ENCODE peak calls at places on chromosomes 11 and 22, in eight cellular contexts. Q, O, D, Z, V, J, A and H are unnamed samples. For H3K4me1, the result is how much of the 10 kb centered on the place peaks cover.

GRCh38 chr22:35883028-35883620 is 145.5 kb downstream of the RBFOX2 start:
- DNase-seq in Q (peak), O (peak), D (no peak), Z (no peak), V (no peak), J (no peak), A (no peak), H (peak)

GRCh38 chr11:64088159-64089026 is 52.7 kb downstream of the FLRT1 start:
- DNase-seq in Q (no peak), O (no peak), D (no peak), Z (no peak), V (no peak), J (no peak), A (no peak), H (no peak)

GRCh38 chr22:47613606-47614350 is 851.3 kb downstream of the TBC1D22A start:
- DNase-seq in Q (no peak), O (no peak), D (no peak), Z (no peak), V (no peak), J (no peak), A (no peak), H (no peak)

GRCh38 chr11:125871391-125872137 is 15.9 kb upstream of the HYLS1 start:
- DNase-seq in Q (peak), O (peak), D (no peak), Z (no peak), V (no peak), J (no peak), A (no peak), H (peak)

GRCh38 chr11:2180347-2180746 is 8.7 kb upstream of the TH start:
- DNase-seq in Q (no peak), O (no peak), D (no peak), Z (no peak), V (no peak), J (no peak), A (no peak), H (no peak)

GRCh38 chr11:123373754-123374621 is 56.1 kb upstream of the GRAMD1B start:
- DNase-seq in Q (no peak), O (no peak), D (no peak), Z (no peak), V (no peak), J (no peak), A (no peak), H (no peak)

GRCh38 chr11:3614742-3615171 is 27.0 kb downstream of the ART5 start:
- DNase-seq in Q (no peak), O (no peak), D (no peak), Z (no peak), V (peak), J (peak), A (no peak), H (peak)

GRCh38 chr11:125263268-125263790 is 98.8 kb downstream of the PKNOX2 start:
- DNase-seq in Q (peak), O (peak), D (peak), Z (peak), V (no peak), J (peak), A (peak), H (peak)

GRCh38 chr22:31272522-31273446 is 19.5 kb downstream of the PIK3IP1 start:
- DNase-seq in Q (peak), O (peak), D (no peak), Z (no peak), V (peak), J (peak), A (peak), H (peak)

GRCh38 chr11:96306600-96306932 is 36.4 kb downstream of the MAML2 start:
- DNase-seq in Q (no peak), O (no peak), D (no peak), Z (no peak), V (no peak), J (no peak), A (no peak), H (no peak)

GRCh38 chr22:26169312-26170111 is at the start of gene SEZ6L:
- DNase-seq in Q (no peak), O (no peak), D (peak), Z (peak), V (no peak), J (no peak), A (no peak), H (no peak)

GRCh38 chr11:76282786-76283185 is 76.5 kb upstream of the WNT11 start:
- DNase-seq in Q (no peak), O (no peak), D (no peak), Z (no peak), V (no peak), J (no peak), A (no peak), H (no peak)

DNA sequence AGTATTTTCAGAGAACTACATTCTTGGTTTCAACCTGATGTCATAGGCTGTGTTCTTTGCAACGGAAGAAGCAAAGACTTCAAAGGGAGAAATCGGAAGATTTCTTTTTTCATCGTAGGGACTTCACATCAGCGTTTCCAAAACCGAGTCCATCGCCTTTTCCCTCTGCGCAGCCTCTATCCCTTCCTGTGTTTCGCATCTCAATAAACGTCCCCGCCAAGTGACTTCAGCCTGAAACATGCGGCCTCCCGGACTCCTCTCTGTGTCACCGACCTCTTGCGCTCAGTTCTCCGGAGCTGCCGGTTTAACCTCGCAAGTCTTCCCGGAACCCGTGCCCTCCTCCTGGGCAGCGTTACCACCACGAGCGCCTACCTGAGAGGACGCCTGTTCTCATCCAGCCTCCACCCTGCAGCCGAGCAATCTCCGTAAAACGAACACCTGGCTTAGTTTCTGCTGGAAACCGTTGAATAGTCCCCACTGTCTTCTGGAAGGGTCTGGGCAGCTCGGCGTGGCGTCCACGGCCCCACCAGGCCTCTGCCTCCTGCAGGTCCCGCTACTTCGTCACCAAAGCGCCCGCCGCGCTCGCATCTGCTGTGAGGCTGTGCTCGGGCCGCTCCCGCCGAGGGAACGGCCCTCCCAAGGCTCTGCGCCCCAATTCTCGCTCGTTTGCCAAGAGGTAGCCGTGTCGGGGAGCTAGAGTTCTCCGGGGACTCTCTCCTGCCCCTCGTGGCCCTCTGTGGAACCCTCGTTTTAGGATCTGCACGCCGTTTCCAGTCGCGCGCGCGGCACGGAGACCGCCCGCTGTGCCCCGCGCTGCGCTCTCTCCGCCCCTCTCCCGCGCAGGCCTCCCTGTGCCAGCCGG is at the start of gene GLB1L3:
- DNase-seq in Q (peak), O (no peak), D (no peak), Z (no peak), V (peak), J (peak), A (no peak), H (no peak)
- H3K4me3 ChIP-seq in Q (peak), O (no peak), D (peak), Z (peak), V (peak), J (no peak), A (no peak), H (no peak)

DNA sequence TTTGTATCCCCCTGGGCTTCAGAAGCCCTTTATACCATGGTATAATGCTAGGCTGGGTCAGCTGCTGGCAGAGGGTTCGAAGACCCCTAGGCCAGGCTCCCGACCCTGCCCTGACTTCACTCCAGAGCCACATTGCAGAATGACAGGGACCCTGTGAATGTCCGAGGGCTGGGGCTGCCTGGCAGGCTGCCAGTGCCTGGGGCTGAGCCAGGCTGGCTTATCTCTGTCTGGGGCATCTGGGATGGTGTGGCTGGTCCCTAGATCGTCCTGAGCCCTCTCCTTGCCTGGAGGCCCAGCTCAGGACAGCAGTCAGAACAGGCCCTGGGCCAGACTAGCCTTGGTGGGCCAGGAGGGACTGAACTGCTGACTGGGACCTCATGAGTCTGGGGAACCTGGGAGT is 3.7 kb downstream of the ZDHHC8 start:
- DNase-seq in Q (no peak), O (no peak), D (no peak), Z (no peak), V (no peak), J (no peak), A (no peak), H (no peak)
- H3K4me1 ChIP-seq in Q (under half), O (under half), D (half or more), Z (under half), V (under half), J (under half), A (under half), H (under half)

GRCh38 chr11:35617316-35617686 is 959 bp upstream of the FJX1 start:
- DNase-seq in Q (no peak), O (no peak), D (no peak), Z (no peak), V (no peak), J (no peak), A (no peak), H (no peak)

GRCh38 chr11:35615911-35616900 is 2.1 kb upstream of the FJX1 start:
- DNase-seq in Q (peak), O (no peak), D (no peak), Z (no peak), V (peak), J (no peak), A (peak), H (no peak)

GRCh38 chr11:35618497-35619029 is 303 bp downstream of the FJX1 start:
- DNase-seq in Q (no peak), O (peak), D (peak), Z (no peak), V (no peak), J (peak), A (no peak), H (no peak)

GRCh38 chr11:35619030-35619753 is 932 bp downstream of the FJX1 start:
- DNase-seq in Q (peak), O (peak), D (peak), Z (peak), V (no peak), J (peak), A (no peak), H (peak)

GRCh38 chr11:35617687-35618496 is at the start of gene FJX1:
- DNase-seq in Q (peak), O (peak), D (peak), Z (peak), V (no peak), J (peak), A (peak), H (peak)
- H3K27ac ChIP-seq in Q (peak), O (peak), D (peak), Z (peak), V (no peak), J (peak), A (peak), H (peak)

DNA sequence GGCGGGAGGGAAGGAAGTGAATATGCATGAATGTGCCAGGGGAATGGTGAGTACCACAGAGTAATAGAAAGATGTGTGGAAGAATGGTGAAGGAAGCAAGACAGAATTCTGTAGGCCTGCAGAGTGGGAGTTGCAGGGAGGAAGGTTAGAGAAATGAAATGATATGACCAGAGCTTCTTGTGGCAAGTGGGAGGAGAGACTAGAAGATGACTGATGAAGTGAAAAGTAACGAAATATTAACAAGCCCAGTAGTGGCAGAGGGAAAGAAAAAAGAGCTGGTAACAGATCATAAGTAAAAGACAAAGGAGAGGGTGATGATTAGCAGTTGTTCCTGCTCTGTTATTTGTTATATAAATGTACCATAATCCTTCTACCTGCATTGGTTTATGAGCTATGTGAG is 1.0 kb upstream of the ALKBH8 start:
- DNase-seq in Q (no peak), O (no peak), D (no peak), Z (no peak), V (no peak), J (no peak), A (no peak), H (no peak)
- H3K4me3 ChIP-seq in Q (no peak), O (no peak), D (no peak), Z (no peak), V (no peak), J (no peak), A (no peak), H (no peak)

GRCh38 chr11:115629456-115630015 is 125.3 kb upstream of the CADM1 start:
- DNase-seq in Q (no peak), O (no peak), D (no peak), Z (no peak), V (no peak), J (no peak), A (no peak), H (no peak)
- H3K4me1 ChIP-seq in Q (under half), O (under half), D (under half), Z (under half), V (under half), J (under half), A (under half), H (under half)

GRCh38 chr22:29477919-29478318 is 2.1 kb upstream of the NEFH start:
- DNase-seq in Q (peak), O (no peak), D (no peak), Z (no peak), V (no peak), J (no peak), A (no peak), H (no peak)
- H3K27ac ChIP-seq in Q (no peak), O (no peak), D (no peak), Z (no peak), V (no peak), J (no peak), A (no peak), H (no peak)

GRCh38 chr22:29726104-29726503 is 6.3 kb downstream of the CABP7 start:
- DNase-seq in Q (no peak), O (no peak), D (no peak), Z (no peak), V (no peak), J (no peak), A (no peak), H (no peak)

GRCh38 chr22:29729161-29729560 is 9.4 kb downstream of the CABP7 start:
- DNase-seq in Q (no peak), O (no peak), D (no peak), Z (no peak), V (no peak), J (no peak), A (no peak), H (no peak)

GRCh38 chr22:29724843-29725242 is 5.0 kb downstream of the CABP7 start:
- DNase-seq in Q (no peak), O (no peak), D (no peak), Z (no peak), V (no peak), J (no peak), A (no peak), H (no peak)

GRCh38 chr22:29727248-29727551 is 7.4 kb downstream of the CABP7 start:
- DNase-seq in Q (peak), O (no peak), D (peak), Z (peak), V (no peak), J (peak), A (peak), H (peak)

DNA sequence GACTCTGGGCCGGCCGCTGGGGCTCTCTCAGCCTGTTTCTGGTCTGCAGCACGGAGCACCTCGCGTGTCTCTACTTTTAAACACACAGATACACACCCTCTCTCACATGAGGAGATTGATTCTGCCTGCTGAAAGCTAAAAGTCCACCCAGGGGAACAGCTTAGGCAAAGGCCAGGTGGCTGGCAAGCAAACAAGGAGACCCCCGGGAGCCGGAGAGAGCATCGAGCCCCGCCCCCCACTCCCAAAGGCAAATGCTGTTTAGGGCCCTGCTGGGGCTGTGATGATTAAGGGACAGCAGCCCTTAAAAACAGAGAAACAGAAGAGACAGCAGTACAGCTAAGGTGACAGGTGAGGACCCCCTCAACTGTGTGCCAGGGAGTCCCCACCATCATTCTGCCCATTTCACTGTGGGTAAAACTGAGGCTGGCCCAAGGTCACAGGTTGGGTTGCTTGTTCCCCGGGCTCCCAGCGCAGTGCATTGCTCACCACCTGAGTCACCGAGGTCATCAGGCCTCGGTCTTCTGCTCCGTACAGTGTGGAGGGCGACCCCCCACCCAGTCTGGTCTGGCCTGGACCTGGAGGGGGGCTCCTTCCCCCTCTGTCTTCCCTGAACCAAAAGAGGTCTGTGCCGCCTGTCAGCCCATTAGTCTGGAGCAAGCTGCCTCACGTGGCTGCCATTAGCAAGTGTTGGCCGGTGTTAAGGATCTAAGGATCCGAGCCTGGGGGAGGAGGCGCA is 6.9 kb downstream of the CABP7 start:
- DNase-seq in Q (no peak), O (no peak), D (no peak), Z (no peak), V (no peak), J (no peak), A (no peak), H (no peak)
- H3K4me3 ChIP-seq in Q (no peak), O (no peak), D (no peak), Z (no peak), V (no peak), J (no peak), A (no peak), H (no peak)

DNA sequence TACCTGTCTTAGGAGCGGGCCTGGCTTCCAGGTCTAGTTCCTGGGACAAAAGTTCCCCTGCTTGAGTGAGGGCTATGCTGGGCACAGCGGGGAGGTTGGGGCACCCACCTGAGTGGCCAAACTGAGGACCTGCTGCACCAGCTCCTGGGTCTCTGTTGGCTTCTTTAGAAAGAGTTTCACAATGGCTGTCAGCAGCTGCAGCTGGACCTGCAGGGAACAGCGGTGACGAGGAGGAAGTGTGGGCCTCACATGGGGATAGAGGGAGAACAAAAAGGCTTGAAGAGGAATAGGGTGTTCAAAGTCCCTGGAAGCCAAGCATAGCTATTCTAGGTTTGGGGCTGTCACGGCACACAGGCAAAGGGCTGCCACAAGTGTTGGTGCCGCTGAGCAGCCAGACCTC is 26.7 kb upstream of the RASL10A start:
- DNase-seq in Q (no peak), O (no peak), D (no peak), Z (no peak), V (no peak), J (no peak), A (no peak), H (no peak)
- H3K4me1 ChIP-seq in Q (under half), O (under half), D (half or more), Z (under half), V (under half), J (under half), A (under half), H (under half)

GRCh38 chr11:46659908-46660307 is 40.5 kb downstream of the ARHGAP1 start:
- DNase-seq in Q (no peak), O (no peak), D (no peak), Z (peak), V (no peak), J (no peak), A (peak), H (no peak)
- H3K27ac ChIP-seq in Q (no peak), O (no peak), D (peak), Z (no peak), V (no peak), J (no peak), A (no peak), H (no peak)